ENCODE peak calls at places on chromosome 5, in five cellular contexts. H is heart right ventricle; G is gastrocnemius medialis; E is neuronal stem cell; K is CD4-positive, alpha-beta memory T cell. M is an unnamed sample.
A peak's percentile ranks its signal among the peaks of the same experiment; 100 is the strongest.

GRCh38 chr5:14664270-14665109 is at the start of gene OTULIN:
- DNase-seq in E (peak; percentile 89), H (peak; percentile 90), G (peak; percentile 78), K (peak; percentile 82), M (peak; percentile 89)

GRCh38 chr5:132406144-132406783 is 36.8 kb downstream of the SLC22A5 start:
- DNase-seq in H (no peak), K (no peak), E (no peak), G (no peak), M (no peak)

GRCh38 chr5:160269017-160269416 is 39.7 kb downstream of the FABP6 start:
- DNase-seq in K (no peak), E (no peak), G (peak; percentile 52), H (peak; percentile 94), M (no peak)

GRCh38 chr5:67165524-67166459 is 30.8 kb downstream of the CD180 start:
- DNase-seq in H (peak; percentile 88), G (peak; percentile 44), K (peak; percentile 80), E (peak; percentile 79), M (peak; percentile 82)

GRCh38 chr5:157917909-157918809 is 59.2 kb upstream of the CLINT1 start:
- DNase-seq in H (peak; percentile 57), E (no peak), K (peak; percentile 41), G (no peak), M (peak; percentile 41)

GRCh38 chr5:20514145-20514544 is 526.1 kb upstream of the CDH18 start:
- DNase-seq in G (no peak), K (no peak), E (no peak), H (no peak), M (no peak)

GRCh38 chr5:122561209-122561608 is 213.7 kb upstream of the SNX2 start:
- DNase-seq in E (no peak), H (no peak), K (no peak), G (no peak), M (no peak)

GRCh38 chr5:178297751-178298150 is 65.1 kb upstream of the PHYKPL start:
- DNase-seq in H (no peak), K (no peak), G (no peak), E (no peak), M (no peak)

GRCh38 chr5:1656271-1656975 is 132.7 kb upstream of the LPCAT1 start:
- DNase-seq in K (no peak), E (no peak), H (no peak), G (no peak), M (no peak)

GRCh38 chr5:112995764-112996618 is 19.4 kb downstream of the DCP2 start:
- DNase-seq in G (peak; percentile 43), H (peak; percentile 73), E (peak; percentile 66), K (peak; percentile 65), M (peak; percentile 67)

GRCh38 chr5:10352404-10353240 is 873 bp upstream of the MARCHF6 start:
- DNase-seq in E (no peak), G (peak; percentile 31), H (no peak), K (no peak), M (no peak)

GRCh38 chr5:180804129-180804601 is 1.6 kb upstream of the MGAT1 start:
- DNase-seq in K (no peak), E (no peak), H (no peak), G (no peak), M (peak; percentile 38)

GRCh38 chr5:177537389-177538361 is 16.7 kb downstream of the FAM193B start:
- DNase-seq in G (no peak), H (peak; percentile 43), E (no peak), K (no peak), M (no peak)

GRCh38 chr5:95850391-95850894 is 27.9 kb upstream of the GLRX start:
- DNase-seq in G (no peak), K (no peak), E (no peak), H (no peak), M (no peak)

GRCh38 chr5:136040746-136041415 is 12.1 kb downstream of the TGFBI start:
- DNase-seq in G (no peak), E (no peak), K (no peak), H (no peak), M (no peak)

GRCh38 chr5:131491749-131492148 is 143.3 kb downstream of the RAPGEF6 start:
- DNase-seq in E (no peak), H (no peak), K (no peak), G (no peak), M (no peak)

GRCh38 chr5:98679963-98680362 is 93.5 kb upstream of the RGMB start:
- DNase-seq in E (no peak), H (no peak), K (no peak), G (no peak), M (no peak)

GRCh38 chr5:150538007-150538917 is 30.3 kb downstream of the NDST1 start:
- DNase-seq in E (no peak), H (peak; percentile 55), G (no peak), K (no peak), M (no peak)

GRCh38 chr5:121263456-121263855 is 588.2 kb upstream of the FTMT start:
- DNase-seq in K (no peak), H (no peak), G (no peak), E (no peak), M (no peak)

GRCh38 chr5:132429451-132430440 is 60.2 kb downstream of the SLC22A5 start:
- DNase-seq in H (no peak), G (no peak), E (no peak), K (no peak), M (no peak)

GRCh38 chr5:74762599-74762998 is 4.3 kb downstream of the GFM2 start:
- DNase-seq in E (no peak), H (no peak), K (no peak), G (no peak), M (no peak)

GRCh38 chr5:150321784-150322183 is 19.1 kb upstream of the ARSI start:
- DNase-seq in G (no peak), H (no peak), E (no peak), K (no peak), M (no peak)

GRCh38 chr5:126829098-126829497 is 52.2 kb downstream of the LMNB1 start:
- DNase-seq in E (no peak), G (no peak), K (no peak), H (no peak), M (no peak)

GRCh38 chr5:138469540-138470321 is 4.5 kb downstream of the EGR1 start:
- DNase-seq in H (peak; percentile 47), K (no peak), G (no peak), E (no peak), M (peak; percentile 42)

DNA sequence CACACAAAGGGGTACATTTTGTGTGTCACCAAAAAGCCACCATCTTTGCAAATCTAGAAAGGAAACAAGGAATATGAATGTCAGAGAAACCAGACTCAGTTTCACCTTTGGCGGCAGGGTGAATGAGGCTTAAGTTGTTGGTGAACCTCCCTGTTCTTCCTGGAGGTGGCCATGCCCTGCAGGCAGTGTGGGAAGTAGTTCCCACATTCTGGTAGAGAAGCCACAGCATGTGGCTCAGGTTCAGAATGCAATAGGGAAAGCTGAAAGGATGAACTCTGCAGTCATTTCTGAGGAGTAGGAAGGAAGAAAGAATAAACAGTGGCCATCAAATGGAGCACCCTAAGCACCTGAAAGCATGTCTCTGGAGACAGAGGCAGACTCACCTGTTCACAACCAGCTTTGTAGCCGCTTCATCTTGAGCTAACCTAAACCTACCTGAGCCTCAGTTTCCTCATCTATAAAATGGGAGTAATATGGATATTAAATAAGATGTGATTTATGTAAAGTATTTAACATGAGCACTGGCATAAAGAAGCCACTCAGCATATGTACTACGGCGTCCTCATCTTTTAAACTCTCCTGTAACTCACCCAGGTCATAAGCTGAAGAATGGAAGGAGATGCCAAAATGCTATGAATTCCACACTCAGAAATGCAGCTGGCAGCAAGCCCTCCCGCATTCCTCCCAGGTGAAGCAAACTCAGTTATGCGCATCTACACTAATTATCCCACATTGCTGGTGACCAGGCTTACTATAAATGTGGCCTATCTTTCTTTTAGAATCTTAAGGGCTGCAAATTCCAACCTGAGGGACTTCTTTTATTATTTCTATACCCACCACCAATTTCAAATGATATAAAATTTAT is 86.0 kb downstream of the ZNF608 start:
- DNase-seq in E (no peak), H (no peak), G (no peak), K (no peak), M (no peak)
- H3K4me3 ChIP-seq in E (no peak overlapping the region), H (no peak overlapping the region), G (no peak overlapping the region), K (no peak overlapping the region), M (no peak overlapping the region)

DNA sequence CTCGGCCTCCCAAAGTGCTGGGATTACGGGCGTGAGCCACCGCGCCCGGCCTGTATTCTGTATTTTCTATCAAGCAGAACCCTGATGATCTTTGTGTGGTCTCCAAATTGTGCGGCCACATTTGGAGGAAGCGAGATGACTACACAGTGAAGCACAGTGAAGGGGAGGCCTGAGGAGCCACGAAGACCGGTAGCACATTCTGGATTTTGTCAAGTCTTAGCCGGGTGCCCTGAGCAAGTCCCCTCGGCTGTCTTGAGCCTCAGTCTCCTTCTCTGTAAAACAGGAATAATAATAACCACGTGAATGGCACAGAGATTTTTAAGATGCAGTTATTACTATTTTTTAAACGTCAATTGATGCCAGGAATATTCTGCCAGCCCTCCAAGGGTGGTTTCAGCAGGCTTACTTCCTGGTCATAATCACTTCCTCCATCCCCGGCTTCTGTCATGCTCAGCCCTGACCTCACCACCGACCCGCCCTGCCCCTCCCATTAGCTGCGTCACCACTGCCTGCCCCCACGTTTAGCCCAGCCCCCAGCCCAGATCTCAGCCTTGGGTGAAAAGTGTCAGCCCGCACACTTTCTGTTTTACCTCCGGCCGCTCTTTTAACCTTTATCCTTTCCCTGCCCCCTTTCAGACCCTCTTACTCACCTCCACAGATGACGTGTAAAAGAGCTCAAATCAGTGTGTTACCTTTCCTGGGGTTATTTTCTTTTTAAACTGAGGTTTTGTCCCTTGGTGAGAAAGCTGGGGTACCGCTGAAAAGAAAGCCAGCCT is 27.0 kb upstream of the ERGIC1 start:
- DNase-seq in K (peak; percentile 79), H (peak; percentile 92), G (peak; percentile 71), E (no peak), M (peak; percentile 81)
- H3K27ac ChIP-seq in K (peak overlapping the region; percentile 52), H (peak overlapping the region; percentile 76), G (peak overlapping the region; percentile 72), E (no peak overlapping the region), M (peak overlapping the region; percentile 76)

DNA sequence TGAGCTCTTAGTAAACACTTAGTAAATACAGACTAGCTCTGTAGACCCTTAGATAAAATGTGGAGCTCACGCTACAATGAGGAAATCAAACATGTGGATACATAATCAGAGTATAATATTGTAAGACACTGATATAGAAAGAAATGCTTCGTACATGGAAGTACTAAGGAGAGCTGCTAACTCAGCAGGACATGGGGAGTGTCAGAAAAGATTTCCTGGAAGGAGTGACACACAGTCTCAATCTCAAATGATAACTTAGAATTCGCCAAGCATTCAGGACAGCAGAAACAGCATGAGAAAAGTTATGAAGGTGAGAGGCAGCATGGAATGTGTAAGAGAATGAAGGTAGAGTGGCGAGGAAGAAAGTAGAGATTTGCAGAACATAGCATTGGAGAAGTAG is 80.8 kb downstream of the ZNF622 start:
- DNase-seq in H (no peak), E (no peak), G (no peak), K (no peak), M (no peak)
- H3K4me3 ChIP-seq in H (no peak overlapping the region), E (no peak overlapping the region), G (no peak overlapping the region), K (no peak overlapping the region), M (no peak overlapping the region)

GRCh38 chr5:147788023-147788422 is 5.5 kb upstream of the JAKMIP2 start:
- DNase-seq in E (no peak), G (no peak), K (no peak), H (no peak), M (no peak)
- H3K27ac ChIP-seq in E (no peak overlapping the region), G (no peak overlapping the region), K (no peak overlapping the region), H (no peak overlapping the region), M (no peak overlapping the region)